ENCODE peak calls at places on chromosome 6, in seven cellular contexts. A is neuronal stem cell, Y is H9, E is IMR-90, T is mesendoderm, M is mesenchymal stem cell, X is trophoblast cell. H is an unnamed sample.

GRCh38 chr6:33837971-33838665 is 34.3 kb upstream of the MLN start:
- DNase-seq in A (no peak), Y (no peak), E (peak; percentile 56), T (peak; percentile 81), M (peak; percentile 64), X (peak; percentile 24), H (no peak)

GRCh38 chr6:43817192-43817591 is 47.2 kb downstream of the VEGFA start:
- DNase-seq in A (no peak), Y (peak; percentile 72), E (peak; percentile 31), T (peak; percentile 85), M (peak; percentile 64), X (no peak), H (peak; percentile 61)

GRCh38 chr6:134093007-134093573 is 40.7 kb upstream of the SLC2A12 start:
- DNase-seq in A (no peak), Y (no peak), E (no peak), T (no peak), M (no peak), X (no peak), H (no peak)

GRCh38 chr6:76230711-76231110 is 158.2 kb upstream of the IMPG1 start:
- DNase-seq in A (no peak), Y (peak; percentile 63), E (no peak), T (peak; percentile 86), M (no peak), X (peak; percentile 73), H (no peak)

GRCh38 chr6:134173936-134174789 is 121.7 kb upstream of the SLC2A12 start:
- DNase-seq in A (peak; percentile 87), Y (peak; percentile 76), E (peak; percentile 83), T (peak; percentile 88), M (peak; percentile 90), X (peak; percentile 84), H (no peak)

GRCh38 chr6:42404494-42404893 is 47.2 kb downstream of the TRERF1 start:
- DNase-seq in A (no peak), Y (peak; percentile 70), E (peak; percentile 68), T (peak; percentile 90), M (peak; percentile 76), X (peak; percentile 29), H (no peak)

GRCh38 chr6:108684809-108685329 is 124.2 kb downstream of the FOXO3 start:
- DNase-seq in A (no peak), Y (no peak), E (peak; percentile 51), T (no peak), M (peak; percentile 88), X (peak; percentile 12), H (no peak)

GRCh38 chr6:17877196-17877889 is 110.1 kb downstream of the KIF13A start:
- DNase-seq in A (no peak), Y (no peak), E (peak; percentile 81), T (no peak), M (no peak), X (no peak), H (no peak)

GRCh38 chr6:85945454-85946185 is 302.9 kb upstream of the SYNCRIP start:
- DNase-seq in A (no peak), Y (no peak), E (no peak), T (no peak), M (no peak), X (no peak), H (no peak)

GRCh38 chr6:105806486-105806920 is 279.6 kb upstream of the PRDM1 start:
- DNase-seq in A (no peak), Y (no peak), E (peak; percentile 64), T (no peak), M (peak; percentile 20), X (no peak), H (no peak)

GRCh38 chr6:47669684-47670515 is 28.5 kb upstream of the ADGRF4 start:
- DNase-seq in A (peak; percentile 15), Y (no peak), E (no peak), T (peak; percentile 95), M (peak; percentile 94), X (no peak), H (no peak)

GRCh38 chr6:132932566-132932965 is 118.2 kb downstream of the RPS12 start:
- DNase-seq in A (no peak), Y (no peak), E (no peak), T (no peak), M (no peak), X (no peak), H (no peak)

DNA sequence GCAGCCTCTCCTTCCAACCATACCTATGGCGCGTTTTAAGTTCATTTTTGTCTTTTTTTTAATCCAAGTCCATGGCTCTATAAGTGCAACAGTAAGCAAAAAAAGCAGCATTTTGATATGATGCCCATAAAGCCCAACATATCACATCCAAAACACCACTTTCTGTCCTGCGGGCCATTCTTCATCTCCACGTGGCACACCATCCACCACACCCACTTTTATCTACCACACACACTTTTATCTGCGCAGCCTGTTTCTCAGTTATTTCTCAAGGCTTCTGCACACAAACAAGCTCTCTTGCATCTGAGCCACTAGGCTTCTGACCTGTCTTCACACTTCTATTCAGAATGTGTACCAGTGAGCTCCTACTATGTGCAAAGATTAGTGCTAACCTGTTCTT is 5.3 kb downstream of the GCLC start:
- DNase-seq in A (no peak), Y (no peak), E (no peak), T (no peak), M (no peak), X (no peak), H (no peak)
- H2BK5ac ChIP-seq in A (no peak overlapping the region), Y (no peak overlapping the region), E (no peak overlapping the region), T (no peak overlapping the region), M (no peak overlapping the region), X (no peak overlapping the region), H (no peak overlapping the region)

GRCh38 chr6:138648127-138648526 is 125.4 kb upstream of the CCDC28A start:
- DNase-seq in A (no peak), Y (no peak), E (no peak), T (no peak), M (no peak), X (no peak), H (no peak)
- H2BK5ac ChIP-seq in A (no peak overlapping the region), Y (no peak overlapping the region), E (no peak overlapping the region), T (no peak overlapping the region), M (no peak overlapping the region), X (no peak overlapping the region), H (no peak overlapping the region)

GRCh38 chr6:121616411-121616810 is 181.0 kb downstream of the GJA1 start:
- DNase-seq in A (no peak), Y (no peak), E (no peak), T (no peak), M (no peak), X (no peak), H (no peak)
- H2BK5ac ChIP-seq in A (no peak overlapping the region), Y (no peak overlapping the region), E (no peak overlapping the region), T (no peak overlapping the region), M (no peak overlapping the region), X (no peak overlapping the region), H (peak overlapping the region; percentile 72)

DNA sequence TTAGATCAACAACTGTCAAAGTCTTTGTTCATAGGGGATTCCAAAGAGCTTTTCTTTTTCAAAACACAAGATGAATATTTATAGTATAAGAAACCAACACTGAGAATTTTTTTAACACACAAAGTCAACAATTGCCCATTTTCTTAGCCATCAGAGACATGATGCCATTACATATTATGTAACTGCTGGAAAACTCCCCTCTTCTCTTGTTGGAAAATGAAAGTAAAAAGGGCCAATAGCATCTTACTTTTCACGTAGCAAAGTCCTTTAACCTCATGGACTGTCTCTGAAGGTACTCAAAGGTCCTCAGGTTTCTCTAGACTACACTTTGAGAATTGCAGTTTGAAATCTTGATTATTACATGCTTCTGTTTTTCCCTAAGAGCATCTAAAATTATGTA is 67.6 kb downstream of the LPA start:
- DNase-seq in A (no peak), Y (no peak), E (no peak), T (no peak), M (no peak), X (no peak), H (no peak)
- H2BK5ac ChIP-seq in A (no peak overlapping the region), Y (no peak overlapping the region), E (no peak overlapping the region), T (no peak overlapping the region), M (no peak overlapping the region), X (no peak overlapping the region), H (no peak overlapping the region)

GRCh38 chr6:157670466-157671186 is 152.4 kb upstream of the SNX9 start:
- DNase-seq in A (no peak), Y (no peak), E (no peak), T (peak; percentile 25), M (no peak), X (no peak), H (no peak)
- H2BK5ac ChIP-seq in A (no peak overlapping the region), Y (no peak overlapping the region), E (no peak overlapping the region), T (no peak overlapping the region), M (no peak overlapping the region), X (no peak overlapping the region), H (no peak overlapping the region)